ENCODE peak calls at places on chromosomes 1 and 21, in nine cellular contexts. B is Peyer's patch; R is brain microvascular endothelial cell; J is lower lobe of right lung; F is GM10248; P is choroid plexus epithelial cell; Y is glutamatergic neuron; I is GM20000; C is CD8-positive, alpha-beta T cell. Z is an unnamed sample.
A peak's percentile ranks its signal among the peaks of the same experiment; 100 is the strongest.

GRCh38 chr1:43541721-43542401 is 11.2 kb downstream of the PTPRF start:
- DNase-seq in B (peak; percentile 91), R (no peak), J (peak; percentile 79), F (no peak), P (no peak), Y (no peak), I (no peak), C (no peak), Z (peak; percentile 40)

GRCh38 chr1:244674446-244674845 is 21.5 kb downstream of the DESI2 start:
- DNase-seq in B (no peak), R (peak; percentile 32), J (no peak), F (no peak), P (peak; percentile 66), Y (no peak), I (no peak), C (no peak), Z (peak; percentile 10)

GRCh38 chr1:230986976-230987375 is 8.1 kb downstream of the ARV1 start:
- DNase-seq in B (no peak), R (peak; percentile 83), J (no peak), F (no peak), P (peak; percentile 69), Y (no peak), I (no peak), C (no peak), Z (peak; percentile 85)

GRCh38 chr1:180173952-180174351 is 19.3 kb downstream of the QSOX1 start:
- DNase-seq in B (peak; percentile 51), R (no peak), J (peak; percentile 75), F (no peak), P (no peak), Y (peak; percentile 22), I (no peak), C (no peak), Z (peak; percentile 43)

GRCh38 chr1:7250826-7251800 is 465.9 kb downstream of the CAMTA1 start:
- DNase-seq in B (no peak), R (no peak), J (no peak), F (no peak), P (no peak), Y (no peak), I (no peak), C (no peak), Z (no peak)

GRCh38 chr1:23167353-23168078 is 1.1 kb downstream of the LUZP1 start:
- DNase-seq in B (peak; percentile 79), R (peak; percentile 51), J (peak; percentile 68), F (peak; percentile 46), P (peak; percentile 97), Y (peak; percentile 70), I (peak; percentile 70), C (no peak), Z (peak; percentile 44)

GRCh38 chr1:78040484-78041089 is 5.2 kb upstream of the GIPC2 start:
- DNase-seq in B (no peak), R (no peak), J (no peak), F (no peak), P (no peak), Y (no peak), I (no peak), C (no peak), Z (no peak)

GRCh38 chr1:66693856-66694255 is 58.4 kb upstream of the DYNLT5 start:
- DNase-seq in B (no peak), R (no peak), J (no peak), F (no peak), P (no peak), Y (no peak), I (no peak), C (no peak), Z (no peak)

GRCh38 chr1:153614189-153614900 is 1.4 kb upstream of the S100A16 start:
- DNase-seq in B (no peak), R (no peak), J (no peak), F (peak; percentile 8), P (no peak), Y (no peak), I (no peak), C (no peak), Z (no peak)

GRCh38 chr21:43343095-43343991 is 83.6 kb downstream of the SIK1 start:
- DNase-seq in B (peak; percentile 83), R (no peak), J (peak; percentile 94), F (no peak), P (no peak), Y (no peak), I (no peak), C (no peak), Z (no peak)

GRCh38 chr1:92482665-92483441 is 3.9 kb downstream of the GFI1 start:
- DNase-seq in B (peak; percentile 61), R (no peak), J (peak; percentile 48), F (peak; percentile 42), P (no peak), Y (peak; percentile 42), I (peak; percentile 61), C (no peak), Z (no peak)

GRCh38 chr1:37083551-37084119 is 49.3 kb upstream of the GRIK3 start:
- DNase-seq in B (no peak), R (no peak), J (no peak), F (no peak), P (no peak), Y (no peak), I (no peak), C (no peak), Z (no peak)

GRCh38 chr1:235843458-235843857 is 23.2 kb downstream of the LYST start:
- DNase-seq in B (no peak), R (peak; percentile 29), J (no peak), F (peak; percentile 34), P (peak; percentile 77), Y (no peak), I (peak; percentile 19), C (no peak), Z (peak; percentile 61)

GRCh38 chr1:166924829-166925541 is 48.9 kb upstream of the TADA1 start:
- DNase-seq in B (no peak), R (peak; percentile 9), J (no peak), F (no peak), P (no peak), Y (no peak), I (peak; percentile 45), C (no peak), Z (no peak)

GRCh38 chr1:163231385-163231784 is 28.7 kb upstream of the RGS5 start:
- DNase-seq in B (no peak), R (peak; percentile 20), J (no peak), F (no peak), P (peak; percentile 69), Y (no peak), I (no peak), C (no peak), Z (peak; percentile 39)

GRCh38 chr1:153509729-153510354 is 25.9 kb downstream of the S100A6 start:
- DNase-seq in B (peak; percentile 78), R (no peak), J (peak; percentile 70), F (peak; percentile 66), P (peak; percentile 30), Y (peak; percentile 82), I (peak; percentile 58), C (peak; percentile 26), Z (peak; percentile 54)

GRCh38 chr1:47727051-47727708 is 270.0 kb downstream of the TRABD2B start:
- DNase-seq in B (no peak), R (no peak), J (no peak), F (no peak), P (peak; percentile 25), Y (no peak), I (peak; percentile 11), C (no peak), Z (no peak)
- TF ChIP-seq CTCF in B (no peak), R (no peak), J (no peak), F (no peak), P (no peak), Y (no peak), I (no peak), C (no peak), Z (no peak)

DNA sequence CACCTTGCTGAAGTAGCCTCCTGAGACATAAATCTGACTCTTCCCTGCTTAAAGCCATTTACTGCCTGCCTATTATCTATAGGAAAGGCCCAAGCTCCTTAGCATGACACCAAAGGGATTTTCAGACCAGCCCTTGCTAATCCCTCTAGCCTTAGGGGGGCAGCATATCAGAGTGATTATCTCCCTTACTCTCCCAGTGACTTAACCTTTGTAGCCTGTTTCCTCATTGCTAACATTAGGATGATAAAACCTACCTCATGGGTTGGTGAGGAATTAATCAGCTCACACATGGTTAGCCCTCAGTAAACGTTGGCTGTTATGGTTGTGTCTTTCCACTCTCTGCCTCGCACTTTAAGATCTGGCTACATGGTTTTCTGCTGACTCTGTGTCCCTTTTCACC is 70.1 kb downstream of the ROR1 start:
- DNase-seq in B (no peak), R (no peak), J (no peak), F (no peak), P (no peak), Y (no peak), I (no peak), C (no peak), Z (no peak)
- TF ChIP-seq CTCF in B (no peak), R (no peak), J (no peak), F (no peak), P (no peak), Y (no peak), I (no peak), C (no peak), Z (no peak)

GRCh38 chr1:116968724-116969123 is 32.8 kb upstream of the CD101 start:
- DNase-seq in B (no peak), R (no peak), J (no peak), F (no peak), P (no peak), Y (no peak), I (no peak), C (no peak), Z (no peak)

GRCh38 chr1:116966791-116967190 is 34.8 kb upstream of the CD101 start:
- DNase-seq in B (no peak), R (no peak), J (no peak), F (no peak), P (no peak), Y (no peak), I (no peak), C (no peak), Z (peak; percentile 69)

GRCh38 chr1:116972676-116973035 is 28.9 kb upstream of the CD101 start:
- DNase-seq in B (no peak), R (no peak), J (no peak), F (no peak), P (no peak), Y (no peak), I (no peak), C (no peak), Z (no peak)

GRCh38 chr1:116971965-116972675 is 29.4 kb upstream of the CD101 start:
- DNase-seq in B (no peak), R (no peak), J (no peak), F (no peak), P (no peak), Y (peak; percentile 63), I (no peak), C (no peak), Z (peak; percentile 31)

GRCh38 chr1:116971481-116971880 is 30.1 kb upstream of the CD101 start:
- DNase-seq in B (no peak), R (no peak), J (no peak), F (no peak), P (no peak), Y (no peak), I (no peak), C (no peak), Z (no peak)
- TF ChIP-seq CTCF in B (no peak), R (no peak), J (no peak), F (no peak), P (no peak), Y (no peak), I (no peak), C (no peak), Z (no peak)

GRCh38 chr1:54872041-54872342 is 15.0 kb downstream of the DHCR24 start:
- DNase-seq in B (no peak), R (no peak), J (no peak), F (no peak), P (no peak), Y (no peak), I (no peak), C (no peak), Z (no peak)
- TF ChIP-seq CTCF in B (no peak), R (peak; percentile 25), J (no peak), F (no peak), P (peak; percentile 34), Y (no peak), I (no peak), C (no peak), Z (no peak)